ENCODE peak calls at places on chromosomes 2 and 18, in six cellular contexts. C is brain microvascular endothelial cell, U is aorta, I is right lobe of liver, G is heart right ventricle, M is PC-3. H is an unnamed sample.

GRCh38 chr2:150601280-150602038 is 114.0 kb upstream of the RND3 start:
- DNase-seq in C (peak), I (no peak), G (no peak), M (peak), U (no peak), H (no peak)

GRCh38 chr18:46677609-46678470 is 20.8 kb upstream of the LOXHD1 start:
- DNase-seq in I (no peak), G (peak), U (no peak), M (peak), C (no peak), H (no peak)

GRCh38 chr18:11154983-11155759 is 5.8 kb upstream of the PIEZO2 start:
- DNase-seq in M (no peak), I (peak), C (no peak), U (no peak), G (no peak), H (no peak)

GRCh38 chr2:86033751-86034680 is 71.7 kb downstream of the POLR1A start:
- DNase-seq in M (no peak), G (no peak), C (no peak), U (peak), I (no peak), H (no peak)

GRCh38 chr2:3349211-3349693 is 28.4 kb downstream of the EIPR1 start:
- DNase-seq in M (no peak), U (no peak), G (no peak), I (no peak), C (peak), H (peak)

GRCh38 chr2:105114551-105114950 is 76.7 kb downstream of the MRPS9 start:
- DNase-seq in C (peak), U (no peak), M (peak), I (no peak), G (no peak), H (no peak)

GRCh38 chr2:110101280-110101844 is 14.3 kb downstream of the MALL start:
- DNase-seq in I (peak), C (peak), U (peak), G (peak), M (peak), H (peak)

GRCh38 chr2:132782166-132782783 is 112.3 kb upstream of the LYPD1 start:
- DNase-seq in U (no peak), M (no peak), I (no peak), C (no peak), G (no peak), H (no peak)

GRCh38 chr18:21264651-21265050 is 22.6 kb downstream of the GREB1L start:
- DNase-seq in C (no peak), G (no peak), I (peak), U (no peak), M (peak), H (no peak)

GRCh38 chr2:675982-676646 is 1.1 kb downstream of the TMEM18 start:
- DNase-seq in G (peak), M (peak), I (no peak), U (peak), C (peak), H (peak)

GRCh38 chr2:218755567-218756404 is 26.2 kb upstream of the CYP27A1 start:
- DNase-seq in U (no peak), I (peak), G (no peak), C (no peak), M (no peak), H (no peak)

GRCh38 chr2:12167525-12168317 is 421.3 kb downstream of the LPIN1 start:
- DNase-seq in C (no peak), U (no peak), M (no peak), I (no peak), G (peak), H (no peak)

GRCh38 chr2:52852006-52852405 is 915.6 kb upstream of the CHAC2 start:
- DNase-seq in M (no peak), G (no peak), U (no peak), C (no peak), I (no peak), H (no peak)

GRCh38 chr2:237673130-237673921 is 45.9 kb downstream of the LRRFIP1 start:
- DNase-seq in C (peak), M (peak), I (no peak), G (peak), U (peak), H (peak)

GRCh38 chr2:181231151-181231550 is 226.0 kb upstream of the ITGA4 start:
- DNase-seq in I (no peak), M (peak), C (no peak), U (no peak), G (no peak), H (no peak)

GRCh38 chr2:140383781-140384180 is 1603.6 kb upstream of the NXPH2 start:
- DNase-seq in U (no peak), M (no peak), I (no peak), C (no peak), G (no peak), H (no peak)

GRCh38 chr18:34835466-34835865 is 125.4 kb downstream of the DTNA start:
- DNase-seq in I (no peak), G (no peak), M (no peak), U (no peak), C (no peak), H (no peak)

GRCh38 chr2:43714164-43714563 is 37.9 kb upstream of the C1GALT1C1L start:
- DNase-seq in M (peak), U (no peak), G (no peak), I (no peak), C (no peak), H (no peak)

GRCh38 chr2:160411167-160411566 is 82.4 kb downstream of the RBMS1 start:
- DNase-seq in G (no peak), U (no peak), I (no peak), M (peak), C (no peak), H (no peak)

GRCh38 chr18:80169607-80170006 is 60.5 kb downstream of the ADNP2 start:
- DNase-seq in M (peak), U (no peak), C (no peak), G (no peak), I (no peak), H (peak)

GRCh38 chr2:160612266-160612864 is 118.8 kb upstream of the RBMS1 start:
- DNase-seq in M (no peak), C (no peak), U (no peak), G (no peak), I (no peak), H (no peak)

GRCh38 chr2:112936927-112937232 is 25.9 kb downstream of the IL37 start:
- DNase-seq in G (no peak), I (no peak), M (no peak), C (peak), U (no peak), H (no peak)
- H3K27ac ChIP-seq in G (no peak), I (no peak), M (no peak), C (peak), U (no peak), H (no peak)

DNA sequence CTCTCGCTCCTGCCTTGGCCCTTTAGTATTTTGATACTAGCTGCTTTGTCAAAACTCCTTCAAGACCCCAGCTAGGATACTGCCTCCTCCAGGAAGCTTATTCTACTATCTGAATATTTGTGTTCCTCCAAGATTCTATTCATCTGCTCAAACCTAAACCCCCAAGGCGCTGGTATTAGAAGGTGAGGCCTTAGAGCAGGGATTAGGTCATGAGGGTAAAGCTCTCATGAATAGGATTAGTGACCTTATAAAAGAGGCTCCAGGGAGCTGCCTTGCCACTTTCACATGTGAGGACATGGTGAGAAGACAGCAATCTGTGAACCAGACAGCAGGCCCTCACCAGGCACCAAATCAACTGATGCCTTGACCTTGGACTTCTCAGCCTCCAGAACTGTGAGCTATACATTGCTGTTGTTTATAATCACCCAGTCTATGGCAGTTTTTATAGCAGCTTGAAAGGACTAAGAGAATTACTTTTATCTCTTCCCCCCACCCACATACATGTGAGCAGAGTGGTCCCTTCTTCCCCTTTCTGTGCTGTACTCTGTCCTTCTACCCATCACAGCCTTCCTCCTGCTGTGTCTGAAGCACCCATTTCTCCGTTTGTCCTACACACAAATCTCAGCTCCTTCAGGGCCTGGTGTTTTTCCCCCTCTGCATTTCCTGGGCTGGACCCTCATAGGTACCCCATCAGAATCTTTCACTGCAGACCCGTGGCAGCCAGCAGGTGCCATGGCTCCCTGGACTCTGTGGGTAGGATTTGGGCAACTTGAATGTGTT is 54.5 kb downstream of the HS1BP3 start:
- DNase-seq in C (no peak), M (no peak), I (peak), U (no peak), G (no peak), H (no peak)
- H3K27ac ChIP-seq in C (peak), M (peak), I (peak), U (peak), G (peak), H (peak)

DNA sequence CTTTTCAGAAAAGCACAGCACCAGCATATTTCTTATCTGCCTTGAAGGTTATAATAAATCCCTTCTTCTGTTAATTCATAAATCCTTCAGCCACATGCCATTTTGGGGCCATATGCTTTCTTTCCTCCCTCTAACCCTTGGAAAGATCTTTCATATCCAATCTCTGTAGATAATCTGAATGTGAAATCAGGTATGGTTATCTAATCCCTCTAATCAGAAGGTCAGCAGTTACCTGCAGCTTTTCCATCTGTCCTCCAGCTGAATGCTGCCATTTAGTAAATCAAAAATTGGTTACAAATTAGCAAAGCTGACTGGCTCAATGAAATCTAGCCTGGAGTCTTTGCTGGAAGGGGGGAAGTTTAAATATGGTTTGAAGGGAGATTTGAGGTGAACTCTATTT is 230.5 kb downstream of the PIK3C3 start:
- DNase-seq in I (no peak), C (no peak), G (no peak), U (no peak), M (no peak), H (no peak)
- H3K27ac ChIP-seq in I (no peak), C (no peak), G (no peak), U (no peak), M (no peak), H (no peak)

GRCh38 chr18:62198259-62198658 is 11.2 kb downstream of the RELCH start:
- DNase-seq in U (no peak), I (no peak), G (no peak), M (no peak), C (no peak), H (no peak)
- H3K27ac ChIP-seq in U (no peak), I (no peak), G (no peak), M (no peak), C (no peak), H (no peak)

DNA sequence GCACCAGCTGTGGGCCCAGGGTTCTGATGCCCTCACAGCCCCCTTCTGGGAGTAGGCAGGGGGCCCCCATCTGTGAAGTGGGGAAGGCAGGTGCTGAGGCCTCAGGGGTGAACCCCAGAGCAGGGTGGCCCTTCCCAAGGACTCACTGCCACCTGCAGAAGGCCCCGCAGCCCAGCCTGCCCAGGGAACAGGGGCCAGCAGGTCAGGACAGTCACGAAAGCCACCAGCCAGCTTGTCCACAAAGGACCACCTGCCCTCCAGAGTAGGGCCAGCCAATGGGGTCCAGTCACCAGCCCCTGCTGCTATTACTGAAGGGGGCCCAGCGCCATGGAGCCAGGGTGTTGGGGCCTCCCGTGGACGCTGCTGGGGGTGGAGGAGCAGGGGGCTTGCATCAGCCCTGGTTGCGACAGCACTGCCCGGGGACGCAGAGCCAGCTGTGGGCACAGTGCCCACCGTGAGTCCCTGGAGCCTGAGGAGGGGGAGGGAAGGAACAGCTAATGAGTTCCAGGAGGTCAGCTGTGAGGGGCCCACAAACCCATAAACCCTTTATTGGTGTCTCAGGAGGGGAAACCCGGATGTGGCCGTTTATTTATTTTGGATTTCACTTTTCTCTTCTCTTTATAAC is 11.5 kb upstream of the SNED1 start:
- DNase-seq in G (no peak), I (peak), U (peak), C (no peak), M (no peak), H (peak)
- H3K27ac ChIP-seq in G (no peak), I (no peak), U (no peak), C (no peak), M (no peak), H (peak)

GRCh38 chr2:173862612-173863217 is 102.5 kb downstream of the SP3 start:
- DNase-seq in U (no peak), C (no peak), I (no peak), M (no peak), G (no peak), H (no peak)
- H3K27ac ChIP-seq in U (no peak), C (no peak), I (no peak), M (no peak), G (no peak), H (no peak)

DNA sequence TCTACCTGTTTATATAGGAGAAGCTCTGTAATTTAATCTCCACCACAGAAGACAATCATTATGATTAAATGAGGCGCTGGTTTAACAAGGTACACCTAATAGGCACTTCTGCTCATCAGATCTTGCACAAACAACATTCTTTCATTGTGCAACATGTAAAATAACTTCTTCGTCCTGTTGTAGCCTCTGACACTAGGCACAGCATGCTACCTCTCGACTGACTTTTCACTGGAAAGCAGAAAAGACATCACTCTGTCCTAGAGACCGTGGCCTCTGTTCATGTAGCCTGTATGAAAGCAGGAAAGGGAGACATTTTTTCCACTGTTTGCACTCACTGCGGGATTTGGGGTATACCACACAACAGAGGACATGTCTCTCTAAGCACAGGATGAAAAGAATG is 316.5 kb downstream of the IRS1 start:
- DNase-seq in U (no peak), G (no peak), I (no peak), C (no peak), M (no peak), H (no peak)
- H3K27ac ChIP-seq in U (no peak), G (no peak), I (no peak), C (no peak), M (no peak), H (no peak)